ENCODE peak calls at places on chromosomes 6 and 20, in ten cellular contexts. Z is HTR-8/SVneo; R is DMS 273 treated with DMSO at 0.1 percent for 48 hours; I is stimulated activated CD4-positive, alpha-beta T cell treated with anti-CD3 and anti-CD28 coated beads, TNF-alpha, amount 100 ng/mL, for 1 hour; F is stimulated activated CD8-positive, alpha-beta memory T cell treated with anti-CD3 and anti-CD28 coated beads, Interleukin-15, amount 100 ng/mL, for 1 hour; U is NCI-H774; M is activated T-helper 1 cell treated with Interleukin-2 at 50 U/mL for 16 hours; X is adipocyte; W is IMR-90; Q is cardiac fibroblast. N is an unnamed sample.

GRCh38 chr6:56004421-56004820 is 129.0 kb upstream of the BMP5 start:
- DNase-seq in Z (no peak), Q (peak; percentile 31), W (peak; percentile 5), M (no peak), F (no peak), X (peak; percentile 36), U (no peak), R (no peak), I (no peak), N (no peak)

GRCh38 chr6:117548797-117549301 is 53.5 kb downstream of the GOPC start:
- DNase-seq in R (no peak), X (peak; percentile 62), F (no peak), M (peak; percentile 18), I (no peak), Q (peak; percentile 70), Z (peak; percentile 50), W (peak; percentile 73), U (no peak), N (peak; percentile 32)

GRCh38 chr6:66897576-66897975 is 1190.5 kb upstream of the EYS start:
- DNase-seq in R (no peak), Z (no peak), Q (peak; percentile 32), U (no peak), M (no peak), W (peak; percentile 1), F (no peak), X (no peak), I (no peak), N (no peak)

GRCh38 chr6:75115501-75115900 is 90.4 kb downstream of the COL12A1 start:
- DNase-seq in Q (no peak), F (no peak), M (no peak), U (no peak), R (no peak), I (no peak), Z (no peak), X (no peak), W (peak; percentile 52), N (no peak)

GRCh38 chr6:22343864-22344263 is 47.0 kb upstream of the PRL start:
- DNase-seq in U (no peak), Q (no peak), W (no peak), F (no peak), M (no peak), Z (no peak), R (no peak), X (no peak), I (no peak), N (no peak)

GRCh38 chr6:167573461-167574215 is 248.8 kb downstream of the TTLL2 start:
- DNase-seq in Z (no peak), U (no peak), M (no peak), Q (peak; percentile 92), X (no peak), R (no peak), F (no peak), W (no peak), I (no peak), N (no peak)

GRCh38 chr6:63862486-63863198 is 227.0 kb downstream of the PHF3 start:
- DNase-seq in Z (no peak), X (no peak), W (peak; percentile 48), F (no peak), U (no peak), R (no peak), M (no peak), Q (no peak), I (no peak), N (no peak)

GRCh38 chr6:37320649-37321048 is 33.1 kb upstream of the RNF8 start:
- DNase-seq in U (no peak), R (no peak), M (no peak), W (no peak), Z (no peak), Q (no peak), F (no peak), I (no peak), X (peak; percentile 26), N (no peak)

GRCh38 chr6:68652117-68652536 is 17.0 kb downstream of the ADGRB3 start:
- DNase-seq in U (no peak), X (no peak), F (no peak), Q (no peak), M (no peak), Z (no peak), R (no peak), W (no peak), I (no peak), N (no peak)

GRCh38 chr6:44229376-44230033 is 6.1 kb downstream of the SLC29A1 start:
- DNase-seq in W (no peak), I (no peak), F (no peak), R (no peak), Q (no peak), X (no peak), Z (no peak), M (no peak), U (no peak), N (no peak)

GRCh38 chr6:67889682-67889995 is 745.4 kb upstream of the ADGRB3 start:
- DNase-seq in F (no peak), U (no peak), X (no peak), Q (no peak), I (no peak), W (no peak), R (no peak), M (no peak), Z (no peak), N (no peak)

GRCh38 chr6:78308025-78308424 is 559.3 kb upstream of the IRAK1BP1 start:
- DNase-seq in U (no peak), W (no peak), R (no peak), F (no peak), Z (no peak), Q (no peak), I (no peak), M (no peak), X (no peak), N (no peak)

GRCh38 chr20:6074145-6074561 is 20.3 kb upstream of the LRRN4 start:
- DNase-seq in W (no peak), I (no peak), R (no peak), Z (peak; percentile 25), X (peak; percentile 13), M (no peak), F (no peak), U (no peak), Q (peak; percentile 24), N (no peak)